ENCODE peak calls at places on chromosome X, in ten cellular contexts. L is WTC11, F is GM13976, N is AG04449, I is upper lobe of left lung, U is activated B cell treated with CpG ODN at 0.5 μM for 24 hours, Z is kidney, R is mammary epithelial cell, J is SK-N-SH, S is OCI-LY7. C is an unnamed sample.

GRCh38 chrX:102077426-102077825 is 48.1 kb upstream of the TCEAL2 start:
- DNase-seq in L (no peak), F (no peak), N (no peak), I (no peak), U (no peak), Z (no peak), R (no peak), J (no peak), S (no peak), C (no peak)

GRCh38 chrX:103343105-103343504 is 13.1 kb downstream of the TCEAL7 start:
- DNase-seq in L (peak; percentile 27), F (peak; percentile 29), N (no peak), I (no peak), U (no peak), Z (no peak), R (peak; percentile 28), J (peak; percentile 44), S (peak; percentile 33), C (no peak)

GRCh38 chrX:32998776-32999175 is 212.6 kb downstream of the DMD start:
- DNase-seq in L (no peak), F (no peak), N (no peak), I (no peak), U (no peak), Z (no peak), R (no peak), J (no peak), S (no peak), C (no peak)

GRCh38 chrX:13506574-13506973 is 62.8 kb upstream of the EGFL6 start:
- DNase-seq in L (peak; percentile 31), F (peak; percentile 60), N (no peak), I (no peak), U (peak; percentile 15), Z (no peak), R (peak; percentile 18), J (peak; percentile 62), S (peak; percentile 51), C (peak; percentile 22)

GRCh38 chrX:40444798-40445496 is 135.8 kb upstream of the ATP6AP2 start:
- DNase-seq in L (no peak), F (no peak), N (no peak), I (no peak), U (no peak), Z (no peak), R (no peak), J (no peak), S (no peak), C (no peak)

GRCh38 chrX:120356084-120356483 is 5.8 kb upstream of the ATP1B4 start:
- DNase-seq in L (no peak), F (no peak), N (no peak), I (no peak), U (no peak), Z (no peak), R (no peak), J (no peak), S (no peak), C (no peak)

GRCh38 chrX:24990585-24990984 is 25.2 kb downstream of the ARX start:
- DNase-seq in L (no peak), F (no peak), N (no peak), I (no peak), U (no peak), Z (no peak), R (no peak), J (no peak), S (no peak), C (no peak)

GRCh38 chrX:151082077-151082948 is 94.1 kb upstream of the GPR50 start:
- DNase-seq in L (peak; percentile 66), F (peak; percentile 80), N (no peak), I (peak; percentile 51), U (peak; percentile 45), Z (peak; percentile 82), R (peak; percentile 33), J (peak; percentile 79), S (peak; percentile 43), C (peak; percentile 7)

GRCh38 chrX:124217289-124218251 is 114.9 kb upstream of the TEX13D start:
- DNase-seq in L (no peak), F (no peak), N (no peak), I (peak; percentile 36), U (no peak), Z (no peak), R (peak; percentile 83), J (no peak), S (peak; percentile 58), C (peak; percentile 61)

GRCh38 chrX:31392541-31392940 is 320.7 kb upstream of the FTHL17 start:
- DNase-seq in L (no peak), F (no peak), N (no peak), I (no peak), U (no peak), Z (no peak), R (no peak), J (no peak), S (no peak), C (peak; percentile 22)

GRCh38 chrX:133630362-133630761 is 215.1 kb upstream of the GPC4 start:
- DNase-seq in L (no peak), F (no peak), N (no peak), I (no peak), U (no peak), Z (no peak), R (no peak), J (no peak), S (no peak), C (no peak)

GRCh38 chrX:150926304-150926703 is 27.8 kb upstream of the CD99L2 start:
- DNase-seq in L (no peak), F (no peak), N (no peak), I (no peak), U (no peak), Z (no peak), R (no peak), J (no peak), S (no peak), C (no peak)

GRCh38 chrX:71809886-71810285 is 46.7 kb downstream of the CXorf49B start:
- DNase-seq in L (no peak), F (no peak), N (no peak), I (no peak), U (no peak), Z (peak; percentile 35), R (peak; percentile 72), J (no peak), S (no peak), C (no peak)

GRCh38 chrX:119745283-119745848 is 13.0 kb upstream of the SOWAHD start:
- DNase-seq in L (no peak), F (no peak), N (no peak), I (no peak), U (no peak), Z (no peak), R (no peak), J (no peak), S (no peak), C (no peak)

GRCh38 chrX:153387987-153388721 is 13.0 kb downstream of the PNMA6E start:
- DNase-seq in L (no peak), F (no peak), N (no peak), I (no peak), U (no peak), Z (no peak), R (no peak), J (no peak), S (no peak), C (no peak)

GRCh38 chrX:42098897-42099296 is 175.5 kb upstream of the CASK start:
- DNase-seq in L (no peak), F (no peak), N (no peak), I (no peak), U (no peak), Z (no peak), R (no peak), J (peak; percentile 2), S (no peak), C (no peak)

GRCh38 chrX:66030505-66031317 is 9.2 kb downstream of the VSIG4 start:
- DNase-seq in L (peak; percentile 19), F (no peak), N (no peak), I (no peak), U (no peak), Z (no peak), R (peak; percentile 3), J (peak; percentile 7), S (peak; percentile 55), C (no peak)
- TF ChIP-seq CTCF in L (no peak), F (peak; percentile 67), N (peak; percentile 48), I (peak; percentile 33), U (no peak), Z (peak; percentile 47), R (peak; percentile 67), J (peak; percentile 64), S (peak; percentile 73), C (peak; percentile 15)

GRCh38 chrX:37910186-37910585 is 62.8 kb upstream of the DYNLT3 start:
- DNase-seq in L (no peak), F (no peak), N (no peak), I (no peak), U (no peak), Z (no peak), R (no peak), J (no peak), S (no peak), C (peak; percentile 13)

GRCh38 chrX:37904833-37905232 is 57.5 kb upstream of the DYNLT3 start:
- DNase-seq in L (no peak), F (no peak), N (no peak), I (no peak), U (no peak), Z (no peak), R (no peak), J (no peak), S (no peak), C (no peak)

GRCh38 chrX:37906357-37906756 is 59.0 kb upstream of the DYNLT3 start:
- DNase-seq in L (no peak), F (no peak), N (no peak), I (no peak), U (no peak), Z (no peak), R (no peak), J (no peak), S (no peak), C (no peak)

GRCh38 chrX:37905436-37906147 is 58.2 kb upstream of the DYNLT3 start:
- DNase-seq in L (peak; percentile 53), F (no peak), N (no peak), I (no peak), U (no peak), Z (peak; percentile 64), R (no peak), J (peak; percentile 15), S (no peak), C (peak; percentile 61)
- TF ChIP-seq CTCF in L (no peak), F (no peak), N (peak; percentile 40), I (no peak), U (no peak), Z (peak; percentile 18), R (peak; percentile 15), J (peak; percentile 41), S (no peak), C (no peak)

DNA sequence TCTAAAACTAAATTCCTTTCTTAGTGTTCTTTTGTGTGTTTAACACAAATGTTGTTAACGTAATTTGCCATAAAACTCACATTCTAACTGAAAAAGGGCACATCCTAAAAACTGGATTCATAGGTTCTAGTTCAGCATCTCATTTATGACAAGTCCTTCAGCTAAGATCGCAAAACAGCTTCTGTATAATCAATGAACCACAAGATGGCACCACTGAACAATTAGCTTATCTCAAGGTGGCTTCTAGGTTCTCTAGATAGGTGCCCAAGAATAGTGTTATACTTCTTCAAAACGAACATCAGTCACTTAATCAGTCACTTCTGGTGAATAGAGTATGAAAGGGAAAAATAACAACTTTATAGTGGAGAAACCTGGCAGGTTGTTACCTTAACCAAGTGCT is 54.3 kb downstream of the NRK start:
- DNase-seq in L (no peak), F (no peak), N (no peak), I (no peak), U (no peak), Z (no peak), R (peak; percentile 26), J (no peak), S (peak; percentile 3), C (no peak)
- TF ChIP-seq CTCF in L (no peak), F (peak; percentile 15), N (peak; percentile 15), I (no peak), U (no peak), Z (no peak), R (peak; percentile 72), J (peak; percentile 54), S (peak; percentile 65), C (no peak)

GRCh38 chrX:45781901-45782553 is 581.4 kb upstream of the DIPK2B start:
- DNase-seq in L (no peak), F (no peak), N (no peak), I (no peak), U (no peak), Z (no peak), R (peak; percentile 79), J (no peak), S (no peak), C (peak; percentile 51)
- TF ChIP-seq CTCF in L (no peak), F (no peak), N (peak; percentile 28), I (no peak), U (no peak), Z (peak; percentile 19), R (peak; percentile 54), J (peak; percentile 64), S (no peak), C (peak; percentile 15)